ENCODE peak calls at places on chromosome 3, in seven cellular contexts. U, J, G, N, I, T and Q are unnamed samples.

GRCh38 chr3:106092792-106093191 is 224.0 kb upstream of the CBLB start:
- DNase-seq in J (no peak), N (no peak), G (no peak), U (no peak), I (no peak), T (no peak), Q (no peak)

GRCh38 chr3:14371573-14372474 is 30.6 kb upstream of the SLC6A6 start:
- DNase-seq in U (peak; percentile 78), T (no peak), J (peak; percentile 83), N (no peak), I (peak; percentile 78), G (peak; percentile 41), Q (peak; percentile 92)

GRCh38 chr3:73765878-73766564 is 141.3 kb upstream of the PDZRN3 start:
- DNase-seq in G (no peak), N (no peak), J (no peak), I (no peak), T (no peak), U (no peak), Q (no peak)

GRCh38 chr3:189099031-189099471 is 72.7 kb upstream of the TPRG1 start:
- DNase-seq in N (no peak), I (peak; percentile 81), J (no peak), T (no peak), U (no peak), G (no peak), Q (peak; percentile 41)

GRCh38 chr3:12316253-12316652 is 27.4 kb downstream of the PPARG start:
- DNase-seq in T (no peak), U (no peak), G (no peak), I (no peak), N (no peak), J (no peak), Q (no peak)

GRCh38 chr3:134020135-134020680 is 9.5 kb downstream of the SLCO2A1 start:
- DNase-seq in I (no peak), T (no peak), U (no peak), N (no peak), J (no peak), G (no peak), Q (no peak)

GRCh38 chr3:43873723-43874122 is 183.0 kb downstream of the ABHD5 start:
- DNase-seq in U (no peak), N (no peak), J (no peak), T (no peak), I (no peak), G (no peak), Q (no peak)

GRCh38 chr3:54660599-54661210 is 267.2 kb downstream of the LRTM1 start:
- DNase-seq in G (no peak), N (no peak), J (no peak), U (no peak), T (no peak), I (no peak), Q (no peak)

GRCh38 chr3:115615001-115615447 is 8.3 kb upstream of the GAP43 start:
- DNase-seq in J (no peak), T (no peak), U (no peak), N (no peak), G (peak; percentile 11), I (no peak), Q (no peak)

GRCh38 chr3:160343132-160343531 is 55.9 kb downstream of the IFT80 start:
- DNase-seq in G (peak; percentile 11), T (no peak), J (peak; percentile 7), N (no peak), I (no peak), U (no peak), Q (no peak)

GRCh38 chr3:112514527-112515128 is 15.4 kb upstream of the BTLA start:
- DNase-seq in I (no peak), J (no peak), N (no peak), U (no peak), G (no peak), T (no peak), Q (no peak)

GRCh38 chr3:24012589-24013257 is 67.6 kb downstream of the NR1D2 start:
- DNase-seq in I (no peak), J (no peak), G (no peak), U (no peak), T (no peak), N (no peak), Q (no peak)

GRCh38 chr3:72265250-72265649 is 480.3 kb upstream of the PROK2 start:
- DNase-seq in T (no peak), J (no peak), G (no peak), N (no peak), I (no peak), U (no peak), Q (no peak)

GRCh38 chr3:58999779-59000170 is 50.0 kb downstream of the CFAP20DC start:
- DNase-seq in U (no peak), I (no peak), J (no peak), T (no peak), N (no peak), G (no peak), Q (no peak)

GRCh38 chr3:126886217-126886616 is 96.7 kb upstream of the PLXNA1 start:
- DNase-seq in G (no peak), I (no peak), J (peak; percentile 31), U (no peak), N (no peak), T (no peak), Q (no peak)

GRCh38 chr3:140234256-140234655 is 299.3 kb downstream of the CLSTN2 start:
- DNase-seq in G (no peak), J (no peak), T (no peak), N (no peak), I (no peak), U (no peak), Q (no peak)

GRCh38 chr3:96700322-96701315 is 113.8 kb upstream of the EPHA6 start:
- DNase-seq in I (no peak), J (no peak), U (no peak), N (no peak), T (no peak), G (no peak), Q (no peak)

GRCh38 chr3:126077754-126078153 is 6.2 kb downstream of the SLC41A3 start:
- DNase-seq in G (no peak), N (no peak), T (no peak), I (no peak), U (no peak), J (no peak), Q (no peak)

GRCh38 chr3:16251316-16252085 is 13.2 kb downstream of the DPH3 start:
- DNase-seq in T (no peak), N (no peak), J (no peak), I (no peak), G (no peak), U (no peak), Q (no peak)

GRCh38 chr3:13123266-13123665 is 50.0 kb upstream of the IQSEC1 start:
- DNase-seq in J (no peak), G (no peak), I (peak; percentile 32), U (no peak), T (no peak), N (no peak), Q (peak; percentile 17)

GRCh38 chr3:126100688-126101301 is 16.9 kb upstream of the SLC41A3 start:
- DNase-seq in G (no peak), I (no peak), U (no peak), T (no peak), J (no peak), N (no peak), Q (no peak)

GRCh38 chr3:188283347-188283746 is 129.4 kb downstream of the LPP start:
- DNase-seq in U (no peak), G (no peak), I (peak; percentile 61), J (no peak), N (no peak), T (no peak), Q (no peak)

GRCh38 chr3:151431940-151432339 is 28.9 kb downstream of the IGSF10 start:
- DNase-seq in G (no peak), U (no peak), T (no peak), J (no peak), N (no peak), I (no peak), Q (no peak)

GRCh38 chr3:62184559-62184958 is 188.8 kb downstream of the FEZF2 start:
- DNase-seq in J (peak; percentile 18), G (no peak), U (no peak), I (peak; percentile 73), N (no peak), T (no peak), Q (no peak)

GRCh38 chr3:44125882-44126281 is 115.8 kb upstream of the TOPAZ1 start:
- DNase-seq in N (no peak), J (no peak), I (no peak), G (no peak), U (no peak), T (no peak), Q (no peak)